ENCODE peak calls at places on chromosome 3, in seven cellular contexts. J, O, W, U, E, L and S are unnamed samples. For H3K9me3, the result is how much of the 10 kb centered on the place peaks cover.

GRCh38 chr3:99696497-99696896 is 58.1 kb downstream of the COL8A1 start:
- DNase-seq in J (no peak), O (no peak), W (no peak), U (no peak), E (no peak), L (no peak), S (no peak)

GRCh38 chr3:114299421-114299820 is 5.6 kb downstream of the TIGIT start:
- DNase-seq in J (no peak), O (peak), W (no peak), U (no peak), E (peak), L (no peak), S (no peak)

GRCh38 chr3:55369491-55369890 is 117.6 kb downstream of the WNT5A start:
- DNase-seq in J (no peak), O (no peak), W (no peak), U (no peak), E (no peak), L (no peak), S (no peak)

GRCh38 chr3:13513913-13514517 is 33.9 kb downstream of the HDAC11 start:
- DNase-seq in J (no peak), O (no peak), W (no peak), U (no peak), E (no peak), L (no peak), S (no peak)

GRCh38 chr3:133376805-133377204 is 23.1 kb upstream of the BFSP2 start:
- DNase-seq in J (no peak), O (no peak), W (no peak), U (no peak), E (no peak), L (no peak), S (no peak)

GRCh38 chr3:169769287-169770181 is at the start of gene ACTRT3:
- DNase-seq in J (no peak), O (peak), W (peak), U (peak), E (peak), L (peak), S (peak)

GRCh38 chr3:78580691-78581090 is 1187.1 kb downstream of the ROBO1 start:
- DNase-seq in J (no peak), O (no peak), W (no peak), U (no peak), E (no peak), L (no peak), S (no peak)

GRCh38 chr3:10772230-10773161 is 43.5 kb upstream of the SLC6A11 start:
- DNase-seq in J (peak), O (no peak), W (peak), U (no peak), E (no peak), L (no peak), S (peak)

GRCh38 chr3:123476967-123477750 is 28.3 kb upstream of the ADCY5 start:
- DNase-seq in J (no peak), O (no peak), W (no peak), U (no peak), E (no peak), L (no peak), S (no peak)

GRCh38 chr3:151434151-151434890 is 26.5 kb downstream of the IGSF10 start:
- DNase-seq in J (no peak), O (no peak), W (no peak), U (no peak), E (no peak), L (no peak), S (no peak)

GRCh38 chr3:41259449-41260062 is 60.3 kb downstream of the CTNNB1 start:
- DNase-seq in J (no peak), O (no peak), W (no peak), U (no peak), E (no peak), L (no peak), S (no peak)

GRCh38 chr3:14374444-14374883 is 27.9 kb upstream of the SLC6A6 start:
- DNase-seq in J (no peak), O (peak), W (peak), U (no peak), E (no peak), L (peak), S (peak)

GRCh38 chr3:53056442-53056841 is 10.6 kb upstream of the SFMBT1 start:
- DNase-seq in J (no peak), O (peak), W (no peak), U (no peak), E (no peak), L (no peak), S (peak)

GRCh38 chr3:104909188-104909587 is 457.5 kb upstream of the ALCAM start:
- DNase-seq in J (no peak), O (no peak), W (no peak), U (no peak), E (no peak), L (no peak), S (no peak)

GRCh38 chr3:20878676-20879075 is 692.7 kb upstream of the SGO1 start:
- DNase-seq in J (no peak), O (no peak), W (no peak), U (no peak), E (no peak), L (no peak), S (no peak)

GRCh38 chr3:138945646-138946553 is 1.0 kb downstream of the FOXL2 start:
- DNase-seq in J (no peak), O (peak), W (no peak), U (no peak), E (no peak), L (no peak), S (no peak)

GRCh38 chr3:14920536-14920935 is 26.8 kb upstream of the NR2C2 start:
- DNase-seq in J (no peak), O (no peak), W (no peak), U (no peak), E (no peak), L (peak), S (no peak)

GRCh38 chr3:72675243-72675642 is 173.0 kb downstream of the SHQ1 start:
- DNase-seq in J (no peak), O (no peak), W (no peak), U (no peak), E (no peak), L (no peak), S (no peak)

GRCh38 chr3:141052570-141053069 is 1.5 kb downstream of the SPSB4 start:
- DNase-seq in J (no peak), O (peak), W (no peak), U (no peak), E (no peak), L (no peak), S (no peak)

GRCh38 chr3:4355401-4356224 is 52.4 kb downstream of the SETMAR start:
- DNase-seq in J (no peak), O (peak), W (no peak), U (no peak), E (no peak), L (no peak), S (no peak)

GRCh38 chr3:153704115-153704514 is 417.1 kb upstream of the ARHGEF26 start:
- DNase-seq in J (no peak), O (no peak), W (no peak), U (no peak), E (no peak), L (no peak), S (no peak)

GRCh38 chr3:52798978-52799476 is 4.4 kb downstream of the ITIH3 start:
- DNase-seq in J (peak), O (no peak), W (no peak), U (no peak), E (no peak), L (no peak), S (no peak)

GRCh38 chr3:56980798-56981390 is 79.6 kb upstream of the SPATA12 start:
- DNase-seq in J (no peak), O (no peak), W (peak), U (peak), E (no peak), L (no peak), S (peak)

GRCh38 chr3:55728461-55729100 is 241.5 kb upstream of the WNT5A start:
- DNase-seq in J (no peak), O (no peak), W (no peak), U (no peak), E (no peak), L (no peak), S (no peak)

GRCh38 chr3:125051715-125052581 is 3.8 kb downstream of the HEG1 start:
- DNase-seq in J (no peak), O (peak), W (peak), U (peak), E (peak), L (no peak), S (peak)

GRCh38 chr3:29764059-29764458 is 483.2 kb downstream of the RBMS3 start:
- DNase-seq in J (no peak), O (no peak), W (no peak), U (no peak), E (no peak), L (no peak), S (no peak)

GRCh38 chr3:149174901-149175300 is 45.5 kb downstream of the HPS3 start:
- DNase-seq in J (no peak), O (no peak), W (no peak), U (no peak), E (no peak), L (no peak), S (no peak)

GRCh38 chr3:180319461-180319860 is 282.5 kb upstream of the TTC14 start:
- DNase-seq in J (no peak), O (no peak), W (no peak), U (no peak), E (no peak), L (no peak), S (no peak)

GRCh38 chr3:56064684-56065083 is 403.6 kb downstream of the ERC2 start:
- DNase-seq in J (no peak), O (no peak), W (no peak), U (no peak), E (no peak), L (no peak), S (no peak)

GRCh38 chr3:190522621-190523222 is 8.8 kb downstream of the IL1RAP start:
- DNase-seq in J (no peak), O (no peak), W (no peak), U (no peak), E (no peak), L (no peak), S (no peak)

GRCh38 chr3:136543385-136543784 is 208.8 kb downstream of the STAG1 start:
- DNase-seq in J (no peak), O (no peak), W (no peak), U (no peak), E (no peak), L (no peak), S (no peak)

GRCh38 chr3:133948131-133948810 is 52.6 kb upstream of the RAB6B start:
- DNase-seq in J (no peak), O (no peak), W (no peak), U (no peak), E (no peak), L (peak), S (no peak)

GRCh38 chr3:40037582-40037981 is 228.2 kb downstream of the MYRIP start:
- DNase-seq in J (no peak), O (no peak), W (no peak), U (no peak), E (no peak), L (no peak), S (no peak)
- H3K9me3 ChIP-seq in J (under half), O (under half), W (under half), U (under half), E (under half), L (under half), S (under half)

DNA sequence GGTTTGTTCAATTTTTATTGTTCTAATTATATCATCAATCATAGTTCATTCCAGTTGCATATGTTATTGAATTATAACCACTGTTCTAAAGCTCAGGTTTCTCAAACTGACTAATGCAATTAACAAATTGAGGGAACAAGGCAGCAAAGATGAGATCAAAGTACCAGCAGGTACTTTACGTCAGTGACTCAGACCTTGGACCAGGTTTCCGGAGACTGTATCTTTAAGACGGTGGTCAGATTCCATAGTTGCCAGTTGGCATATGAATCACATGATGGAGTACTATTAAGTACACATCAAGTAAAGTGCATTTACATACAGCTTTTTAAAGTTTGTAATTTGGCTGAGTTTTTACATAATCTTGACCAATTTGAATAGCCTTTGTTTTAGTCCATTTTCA is 583.6 kb upstream of the ROBO2 start:
- DNase-seq in J (no peak), O (no peak), W (no peak), U (no peak), E (no peak), L (no peak), S (no peak)
- H3K9me3 ChIP-seq in J (under half), O (under half), W (under half), U (under half), E (under half), L (under half), S (under half)

GRCh38 chr3:129892857-129893615 is 475 bp downstream of the TMCC1 start:
- DNase-seq in J (no peak), O (peak), W (peak), U (peak), E (peak), L (peak), S (peak)
- H3K9me3 ChIP-seq in J (under half), O (under half), W (under half), U (under half), E (under half), L (under half), S (under half)

DNA sequence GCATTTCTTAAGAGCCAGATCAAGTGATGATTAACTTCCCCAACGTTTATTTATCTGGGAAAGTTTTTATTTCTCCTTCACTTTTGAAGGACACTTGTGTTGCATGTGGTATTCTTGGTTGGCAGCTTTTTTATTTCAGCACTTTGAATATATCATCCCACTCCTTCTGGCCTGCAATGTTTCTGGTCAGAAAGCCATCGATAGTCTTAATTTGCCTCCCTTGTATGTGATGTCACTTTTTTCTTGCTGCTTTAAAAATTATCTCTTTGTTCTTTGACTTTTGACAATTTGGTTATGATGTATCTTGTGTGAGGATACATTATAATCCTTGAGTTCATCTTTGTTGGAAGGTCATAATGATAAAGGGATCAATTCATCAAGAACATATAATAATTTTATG is 503.2 kb downstream of the OTOL1 start:
- DNase-seq in J (no peak), O (no peak), W (no peak), U (no peak), E (no peak), L (no peak), S (no peak)
- H3K9me3 ChIP-seq in J (under half), O (under half), W (under half), U (under half), E (under half), L (under half), S (under half)

GRCh38 chr3:128854382-128854939 is 25.0 kb upstream of the ACAD9 start:
- DNase-seq in J (no peak), O (no peak), W (no peak), U (no peak), E (no peak), L (no peak), S (no peak)

GRCh38 chr3:128853826-128854225 is 25.6 kb upstream of the ACAD9 start:
- DNase-seq in J (no peak), O (no peak), W (no peak), U (no peak), E (no peak), L (no peak), S (no peak)

GRCh38 chr3:128858167-128858566 is 21.3 kb upstream of the ACAD9 start:
- DNase-seq in J (no peak), O (no peak), W (no peak), U (no peak), E (no peak), L (no peak), S (no peak)

GRCh38 chr3:128851601-128852000 is 27.8 kb upstream of the ACAD9 start:
- DNase-seq in J (no peak), O (no peak), W (no peak), U (no peak), E (no peak), L (no peak), S (no peak)

DNA sequence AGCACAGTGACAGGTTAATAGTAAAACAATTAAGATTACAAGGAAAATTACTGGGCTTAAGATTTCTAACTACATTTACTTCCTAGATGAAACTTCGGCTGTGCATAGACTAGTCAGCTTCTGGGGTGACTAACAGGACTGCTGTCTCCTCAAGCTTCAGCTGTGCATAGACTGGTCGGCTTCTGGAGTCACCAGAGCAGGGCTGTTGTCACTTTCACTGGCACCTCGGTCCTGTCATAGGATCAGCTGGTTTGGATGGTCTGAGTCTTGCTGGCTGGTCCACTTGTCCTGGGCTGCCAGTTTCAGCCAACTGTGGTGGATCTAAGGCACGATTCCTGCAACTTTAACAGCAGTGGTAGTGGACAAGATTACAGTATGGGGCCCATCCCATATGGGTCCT is 23.8 kb upstream of the ACAD9 start:
- DNase-seq in J (no peak), O (no peak), W (no peak), U (no peak), E (no peak), L (no peak), S (no peak)
- H3K9me3 ChIP-seq in J (half or more), O (under half), W (under half), U (under half), E (under half), L (under half), S (under half)